ENCODE peak calls at places on chromosomes 13 and 19, in six cellular contexts. D is HCT116, K is MM.1S, M is SK-N-SH, R is neural progenitor cell, L is H9. A is an unnamed sample.

GRCh38 chr19:2726160-2726855 is 5.1 kb upstream of the DIRAS1 start:
- DNase-seq in K (no peak), D (no peak), M (peak), R (no peak), L (no peak), A (no peak)

GRCh38 chr19:14383898-14384669 is 2.8 kb downstream of the ADGRE5 start:
- DNase-seq in K (no peak), L (no peak), M (no peak), D (no peak), R (no peak), A (peak)

GRCh38 chr13:72121466-72121865 is 254.5 kb upstream of the DACH1 start:
- DNase-seq in M (no peak), K (no peak), D (no peak), L (no peak), R (peak), A (no peak)

GRCh38 chr13:113927661-113928581 is 46.0 kb downstream of the C13orf46 start:
- DNase-seq in L (peak), R (no peak), K (no peak), M (no peak), D (no peak), A (peak)

GRCh38 chr19:18322318-18322758 is 538 bp downstream of the LSM4 start:
- DNase-seq in R (peak), K (peak), L (no peak), D (no peak), M (peak), A (no peak)

GRCh38 chr13:101970339-101970738 is 431.5 kb downstream of the FGF14 start:
- DNase-seq in K (no peak), D (no peak), M (no peak), L (no peak), R (no peak), A (no peak)

GRCh38 chr19:3653865-3654513 is 27.4 kb upstream of the CACTIN start:
- DNase-seq in M (no peak), R (peak), L (no peak), K (no peak), D (no peak), A (no peak)

GRCh38 chr13:60242231-60242630 is 78.5 kb upstream of the DIAPH3 start:
- DNase-seq in R (no peak), L (no peak), D (no peak), K (no peak), M (no peak), A (no peak)

GRCh38 chr19:42010245-42011126 is 16.5 kb upstream of the ATP1A3 start:
- DNase-seq in L (no peak), K (no peak), D (peak), M (no peak), R (no peak), A (no peak)

DNA sequence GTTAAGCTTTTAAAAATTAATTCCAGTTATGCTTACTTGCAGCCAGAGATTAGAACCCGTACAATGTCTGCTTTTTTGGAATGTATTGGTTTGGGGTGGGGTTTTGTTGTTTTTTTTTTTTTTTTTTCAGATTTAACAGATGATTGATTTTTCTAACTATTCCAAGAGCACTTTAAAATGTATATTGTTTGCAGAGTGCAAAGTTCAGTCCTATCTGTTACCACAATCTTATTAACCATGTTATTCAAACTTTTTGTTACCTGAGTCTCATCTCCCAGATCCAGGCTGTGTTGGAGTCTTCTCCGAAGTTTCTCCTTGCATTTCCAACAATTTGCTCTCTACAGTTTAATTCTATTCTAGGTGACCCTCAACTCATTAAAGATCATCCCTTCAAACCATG is 91.3 kb downstream of the INSR start:
- DNase-seq in R (no peak), K (no peak), M (no peak), L (no peak), D (no peak), A (no peak)
- H3K9ac ChIP-seq in R (no peak), K (no peak), M (no peak), L (no peak), D (no peak), A (no peak)

DNA sequence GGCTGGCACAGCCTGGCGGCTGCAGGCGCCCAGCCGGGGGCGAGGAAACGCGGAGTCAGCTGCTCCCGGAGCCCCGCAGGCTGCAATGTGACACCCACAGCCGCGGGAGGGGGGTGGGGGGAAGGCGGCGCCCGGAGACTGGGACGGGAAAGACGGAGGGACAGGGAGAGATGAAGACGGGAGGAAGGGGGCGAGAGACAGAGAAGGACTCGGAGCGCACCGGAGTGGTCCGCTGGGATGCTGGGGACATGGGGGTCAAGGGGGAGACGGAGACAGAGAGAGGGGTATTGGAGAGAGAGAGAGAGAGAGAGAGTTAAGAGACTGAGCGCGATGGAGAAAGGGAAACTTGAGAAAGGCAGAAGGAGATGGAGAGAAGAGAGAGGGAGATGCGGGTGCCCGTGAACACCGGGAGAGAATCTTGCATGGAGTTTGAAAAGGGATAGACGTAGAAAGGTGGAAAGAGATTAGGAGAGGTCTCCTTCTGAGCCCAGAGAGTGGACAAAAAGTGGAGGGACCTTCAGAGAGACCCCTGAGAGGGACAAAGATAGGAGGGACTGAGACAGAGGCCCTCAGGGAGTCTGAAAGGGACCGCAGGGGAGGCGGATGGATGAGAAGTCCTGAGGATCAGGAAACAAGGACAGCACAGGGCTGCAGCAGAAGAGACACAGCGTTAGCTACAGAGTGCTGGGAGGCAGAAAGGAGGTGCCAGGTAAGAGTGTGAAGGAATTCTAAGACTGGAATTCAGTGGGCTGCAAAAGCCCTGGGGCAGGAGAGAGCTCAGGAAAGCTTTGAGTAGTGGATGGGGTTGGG is 1.0 kb downstream of the SCN1B start:
- DNase-seq in R (peak), L (peak), M (no peak), D (no peak), K (no peak), A (peak)
- H3K4me2 ChIP-seq in R (peak), L (peak), M (peak), D (peak), K (no peak), A (peak)

DNA sequence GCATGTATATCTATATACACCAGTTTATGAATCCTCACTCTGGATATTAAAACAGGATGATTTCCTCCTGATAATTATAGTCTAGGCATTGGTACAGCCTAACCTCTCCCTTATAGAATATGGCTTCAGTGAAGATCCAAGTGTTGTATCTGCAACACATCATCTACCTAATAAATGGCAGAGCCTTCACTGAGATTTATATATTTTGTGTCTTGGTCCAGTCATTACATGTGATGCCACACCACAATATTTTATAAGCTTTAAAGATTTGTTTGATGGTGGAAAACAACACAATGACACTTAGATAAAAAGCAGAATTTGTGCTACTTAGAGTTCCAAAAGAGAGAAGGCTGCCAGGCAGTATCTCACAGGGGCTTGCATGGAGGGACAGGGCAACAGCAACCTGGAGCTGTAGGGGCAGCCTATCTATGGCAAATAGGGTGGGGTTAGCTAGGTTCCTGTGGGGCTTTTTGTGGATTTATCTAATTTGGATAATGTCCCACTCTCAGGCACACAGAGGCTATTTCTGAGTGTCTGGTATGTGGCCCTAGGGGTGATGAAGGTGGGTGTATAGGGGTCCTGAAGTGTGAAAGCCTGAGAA is 1736.7 kb upstream of the PRR20A start:
- DNase-seq in R (no peak), K (no peak), D (no peak), L (no peak), M (no peak), A (no peak)
- H3K9ac ChIP-seq in R (no peak), K (no peak), D (no peak), L (no peak), M (no peak), A (no peak)

DNA sequence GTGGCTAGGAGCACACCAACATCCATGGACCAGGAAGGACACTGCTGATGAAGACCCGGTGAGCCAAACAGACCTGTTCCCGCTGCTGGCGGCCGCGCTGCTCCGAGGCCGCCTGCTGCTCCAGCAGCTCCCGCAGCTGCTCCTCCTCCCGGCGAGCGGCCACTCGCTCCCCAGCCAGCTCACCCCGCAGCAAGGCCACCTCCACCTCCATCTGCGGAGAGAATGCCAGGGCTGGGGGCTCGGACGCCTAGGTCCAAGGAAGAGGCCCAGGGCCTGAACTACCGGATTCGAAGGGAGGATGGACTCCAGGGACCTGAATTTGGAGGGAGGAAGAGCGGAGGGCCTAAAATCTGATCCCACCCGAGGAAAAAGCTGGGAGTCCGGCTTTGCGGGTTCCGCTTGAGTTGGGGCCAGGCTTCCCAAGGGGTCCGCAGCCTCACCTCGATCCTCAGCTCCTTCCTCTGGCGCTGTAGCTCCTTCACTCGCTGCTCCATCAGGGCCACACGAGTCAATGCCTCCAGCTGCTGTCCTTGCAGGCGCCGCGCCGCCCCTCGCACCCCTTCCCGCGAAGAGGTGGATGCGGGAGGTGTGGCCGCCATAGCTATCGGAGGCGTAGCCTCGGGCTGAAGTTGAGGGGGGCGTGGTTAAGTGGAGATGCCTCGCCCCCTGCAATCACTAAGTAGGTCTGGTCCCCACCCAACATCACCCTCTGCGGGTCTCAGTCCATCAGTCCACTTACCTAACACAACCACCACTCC is 2.7 kb downstream of the PHLDB3 start:
- DNase-seq in K (no peak), L (peak), R (peak), D (no peak), M (no peak), A (no peak)
- H3K4me2 ChIP-seq in K (no peak), L (peak), R (peak), D (no peak), M (no peak), A (no peak)

DNA sequence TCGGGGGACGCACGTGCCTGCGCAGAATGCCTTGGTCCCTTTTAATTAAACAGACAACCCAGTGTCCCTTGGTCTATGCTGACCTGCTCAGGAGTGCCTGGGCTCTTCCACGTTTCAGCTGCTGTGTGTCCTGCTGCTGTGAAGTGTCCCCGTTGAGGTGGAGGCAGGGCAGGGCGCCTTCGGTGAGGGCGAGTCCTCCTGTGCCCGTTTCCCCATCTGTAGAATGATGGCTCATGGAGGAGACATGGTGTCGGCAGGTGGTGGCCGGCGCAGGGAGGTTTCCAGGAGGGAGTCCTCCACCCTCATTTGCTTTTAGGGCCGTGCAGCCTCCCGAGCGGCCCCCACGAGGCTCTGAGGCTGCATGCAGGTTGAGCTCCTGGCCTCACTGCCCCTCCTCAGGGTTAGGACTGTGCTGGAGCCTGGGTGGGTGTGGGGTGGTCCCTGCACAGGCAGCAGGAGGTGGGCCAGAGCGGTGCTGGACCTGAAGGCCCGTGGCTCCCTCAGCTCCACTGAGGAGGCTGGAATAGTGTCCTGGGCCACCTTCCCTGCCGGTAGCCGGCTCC is 8.8 kb downstream of the STK11 start:
- DNase-seq in D (no peak), M (no peak), R (no peak), K (no peak), L (no peak), A (no peak)
- H3K9ac ChIP-seq in D (peak), M (peak), R (no peak), K (no peak), L (no peak), A (no peak)

GRCh38 chr19:51398096-51398704 is 7.8 kb upstream of the C19orf84 start:
- DNase-seq in L (no peak), D (no peak), R (peak), M (peak), K (no peak), A (no peak)
- H3K4me2 ChIP-seq in L (no peak), D (no peak), R (no peak), M (no peak), K (no peak), A (no peak)

GRCh38 chr13:43985437-43986051 is 105.8 kb downstream of the LACC1 start:
- DNase-seq in K (no peak), M (no peak), R (no peak), D (no peak), L (no peak), A (no peak)
- H3K9ac ChIP-seq in K (no peak), M (no peak), R (no peak), D (no peak), L (no peak), A (no peak)

DNA sequence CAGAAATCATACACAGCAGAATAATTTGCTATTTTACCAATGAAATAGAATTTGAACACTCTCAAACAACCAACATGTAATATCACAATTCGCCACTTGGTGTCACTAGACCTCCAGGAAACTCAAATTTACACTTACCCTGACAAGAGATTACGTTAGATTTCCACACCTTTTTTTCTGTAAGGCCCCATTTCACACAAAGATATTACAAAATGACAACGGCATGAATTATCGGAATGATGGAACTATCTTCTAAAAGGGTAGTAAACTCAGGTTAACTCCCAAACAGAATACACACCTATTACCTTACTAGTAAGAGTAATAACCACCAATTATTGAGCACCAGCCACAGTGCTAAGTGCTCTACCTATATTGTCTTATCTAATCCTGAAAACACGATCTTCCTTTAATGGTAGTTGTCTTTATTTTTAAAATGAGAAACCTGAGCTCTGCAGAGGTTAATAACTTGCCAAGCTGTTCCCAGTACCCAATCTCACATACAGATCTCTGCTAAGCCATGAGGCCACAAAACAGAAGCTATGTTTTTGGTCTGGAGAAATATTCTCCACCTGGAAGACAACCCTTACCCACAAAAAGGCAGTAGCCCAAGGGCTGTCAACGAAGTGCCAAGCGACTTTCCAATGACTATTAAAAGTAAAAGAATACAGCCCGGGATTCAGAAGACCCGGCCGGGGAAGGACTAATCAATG is 152.4 kb downstream of the DCLK1 start:
- DNase-seq in K (peak), L (no peak), M (peak), R (peak), D (peak), A (peak)
- H3K4me2 ChIP-seq in K (no peak), L (no peak), M (peak), R (no peak), D (no peak), A (peak)

GRCh38 chr13:75042809-75043208 is 439.2 kb downstream of the TBC1D4 start:
- DNase-seq in M (no peak), K (no peak), L (no peak), R (no peak), D (no peak), A (no peak)
- H3K9ac ChIP-seq in M (no peak), K (no peak), L (no peak), R (no peak), D (no peak), A (no peak)

A was measured in mammary epithelial cell.